ENCODE peak calls at places on chromosome 16, in five cellular contexts. F is mammary epithelial cell, P is PC-3, T is neural progenitor cell, M is HCT116. L is an unnamed sample.

GRCh38 chr16:67260426-67261063 is 11.8 kb downstream of the SLC9A5 start:
- DNase-seq in F (peak; percentile 50), P (peak; percentile 52), T (peak; percentile 64), M (no peak), L (peak; percentile 56)

GRCh38 chr16:54446639-54447038 is 160.1 kb upstream of the IRX3 start:
- DNase-seq in F (peak; percentile 77), P (no peak), T (no peak), M (no peak), L (peak; percentile 96)

GRCh38 chr16:31513126-31513525 is 4.9 kb upstream of the RUSF1 start:
- DNase-seq in F (peak; percentile 76), P (peak; percentile 82), T (no peak), M (no peak), L (peak; percentile 72)

GRCh38 chr16:88507231-88507743 is 54.2 kb downstream of the ZFPM1 start:
- DNase-seq in F (peak; percentile 39), P (peak; percentile 7), T (no peak), M (no peak), L (no peak)

GRCh38 chr16:60214321-60214720 is 1480.2 kb upstream of the GOT2 start:
- DNase-seq in F (no peak), P (no peak), T (no peak), M (no peak), L (no peak)

GRCh38 chr16:89195521-89196171 is 4.7 kb downstream of the SLC22A31 start:
- DNase-seq in F (no peak), P (no peak), T (no peak), M (no peak), L (no peak)

GRCh38 chr16:68244481-68244902 is 681 bp upstream of the PLA2G15 start:
- DNase-seq in F (no peak), P (no peak), T (no peak), M (no peak), L (no peak)

GRCh38 chr16:11613381-11614303 is 26.9 kb upstream of the LITAF start:
- DNase-seq in F (peak; percentile 94), P (peak; percentile 4), T (no peak), M (no peak), L (peak; percentile 25)

GRCh38 chr16:68643227-68643626 is 1.9 kb upstream of the CDH3 start:
- DNase-seq in F (no peak), P (no peak), T (no peak), M (no peak), L (no peak)

GRCh38 chr16:53045554-53046250 is 7.0 kb downstream of the CHD9NB start:
- DNase-seq in F (no peak), P (peak; percentile 38), T (no peak), M (no peak), L (no peak)

GRCh38 chr16:66979011-66979717 is 9.2 kb upstream of the CES4A start:
- DNase-seq in F (no peak), P (no peak), T (no peak), M (no peak), L (no peak)

GRCh38 chr16:9709221-9709620 is 473.0 kb downstream of the GRIN2A start:
- DNase-seq in F (no peak), P (no peak), T (no peak), M (no peak), L (no peak)

GRCh38 chr16:9703731-9704130 is 478.5 kb downstream of the GRIN2A start:
- DNase-seq in F (no peak), P (no peak), T (no peak), M (no peak), L (peak; percentile 49)

DNA sequence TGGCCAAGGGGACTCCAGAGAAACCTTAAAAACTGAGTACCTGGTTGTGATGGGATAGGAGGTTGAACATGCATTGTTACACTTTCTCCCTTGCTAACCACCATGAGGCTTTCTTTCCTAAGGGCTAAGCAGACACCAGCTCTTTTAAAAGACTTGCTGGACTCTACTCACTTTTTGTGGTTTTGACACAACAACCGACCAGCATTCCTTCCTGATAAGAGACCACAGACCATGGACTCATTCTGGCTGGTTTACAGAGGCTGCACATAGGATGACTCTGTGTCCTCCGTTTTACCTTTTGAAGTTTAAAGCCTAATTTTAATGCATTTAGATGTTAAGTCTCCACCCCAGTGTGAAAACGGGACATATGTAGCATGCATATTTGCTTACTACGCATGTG is 476.0 kb downstream of the GRIN2A start:
- DNase-seq in F (peak; percentile 0), P (no peak), T (no peak), M (no peak), L (no peak)
- H3K9ac ChIP-seq in F (no peak overlapping the region), P (no peak overlapping the region), T (no peak overlapping the region), M (no peak overlapping the region), L (no peak overlapping the region)

GRCh38 chr16:57606147-57606846 is 22.1 kb upstream of the ADGRG1 start:
- DNase-seq in F (no peak), P (no peak), T (no peak), M (no peak), L (no peak)
- H3K4me1 ChIP-seq in F (no peaks in the 10 kb centered on the region), P (peaks cover 10% of the 10 kb centered on the region), T (peaks cover 3% of the 10 kb centered on the region), M (no peaks in the 10 kb centered on the region), L (peaks cover 7% of the 10 kb centered on the region)

GRCh38 chr16:1918890-1919679 is 870 bp upstream of the HS3ST6 start:
- DNase-seq in F (no peak), P (no peak), T (peak; percentile 51), M (no peak), L (no peak)
- TF ChIP-seq EZH2 in F (peak; percentile 89), P (no peak), T (peak; percentile 53), M (no peak), L (peak; percentile 91)

GRCh38 chr16:71637398-71637797 is 11.4 kb downstream of the MARVELD3 start:
- DNase-seq in F (no peak), P (no peak), T (peak; percentile 78), M (no peak), L (peak; percentile 87)
- H3K9ac ChIP-seq in F (no peak overlapping the region), P (no peak overlapping the region), T (no peak overlapping the region), M (no peak overlapping the region), L (no peak overlapping the region)

L was measured in fibroblast of lung.